ENCODE peak calls at places on chromosomes 1 and 21, in seven cellular contexts. Z is cardiac muscle cell, P is left ventricle myocardium inferior, X is SK-N-SH, S is RWPE2, R is IMR-90, E is fibroblast of lung. U is an unnamed sample. For H3K4me1, the result is how much of the 10 kb centered on the place peaks cover.

GRCh38 chr21:24829397-24829796 is 777.9 kb downstream of the MRPL39 start:
- DNase-seq in R (no peak), X (peak), P (no peak), S (no peak), E (no peak), Z (no peak), U (no peak)

GRCh38 chr1:221611930-221612777 is 129.7 kb downstream of the DUSP10 start:
- DNase-seq in R (peak), P (peak), X (peak), E (peak), S (no peak), Z (peak), U (no peak)

GRCh38 chr1:163069142-163069541 is at the start of gene RGS4:
- DNase-seq in R (peak), Z (peak), E (peak), P (peak), S (no peak), X (peak), U (no peak)

GRCh38 chr1:41616563-41616962 is 132.1 kb upstream of the EDN2 start:
- DNase-seq in X (no peak), P (no peak), E (no peak), Z (no peak), R (no peak), S (no peak), U (no peak)

GRCh38 chr1:213008564-213008963 is 7.1 kb downstream of the ANGEL2 start:
- DNase-seq in Z (no peak), R (no peak), S (no peak), E (no peak), P (no peak), X (no peak), U (no peak)

GRCh38 chr21:17802568-17802967 is 16.6 kb downstream of the C21orf91 start:
- DNase-seq in R (peak), X (no peak), Z (peak), P (no peak), E (peak), S (no peak), U (no peak)

GRCh38 chr1:38613996-38614395 is 245.6 kb downstream of the RRAGC start:
- DNase-seq in E (no peak), Z (peak), X (no peak), S (no peak), P (peak), R (no peak), U (no peak)

GRCh38 chr1:22289251-22289995 is 146.5 kb upstream of the WNT4 start:
- DNase-seq in S (no peak), R (no peak), X (peak), P (no peak), Z (peak), E (no peak), U (no peak)

GRCh38 chr1:153922076-153922837 is 515 bp downstream of the GATAD2B start:
- DNase-seq in E (no peak), S (no peak), X (peak), R (no peak), Z (no peak), P (peak), U (no peak)

GRCh38 chr1:172265905-172266304 is 154.6 kb upstream of the C1orf105 start:
- DNase-seq in E (no peak), Z (no peak), S (no peak), R (no peak), X (no peak), P (no peak), U (no peak)

GRCh38 chr1:1367238-1367796 is 7.7 kb downstream of the AURKAIP1 start:
- DNase-seq in P (no peak), S (no peak), E (no peak), X (no peak), R (no peak), Z (no peak), U (no peak)

GRCh38 chr1:19877821-19878636 is 4.2 kb upstream of the OTUD3 start:
- DNase-seq in E (no peak), Z (no peak), X (no peak), R (no peak), S (no peak), P (no peak), U (peak)

GRCh38 chr1:228810855-228811654 is 75.8 kb downstream of the RHOU start:
- DNase-seq in R (no peak), Z (no peak), X (no peak), S (no peak), E (no peak), P (no peak), U (no peak)

GRCh38 chr1:160646711-160647328 is at the start of gene SLAMF1:
- DNase-seq in S (no peak), P (no peak), Z (no peak), R (no peak), X (no peak), E (no peak), U (no peak)

GRCh38 chr1:6235302-6235680 is 473 bp downstream of the ICMT start:
- DNase-seq in P (no peak), E (no peak), R (no peak), Z (no peak), X (no peak), S (no peak), U (no peak)

GRCh38 chr1:114026797-114027196 is 47.5 kb downstream of the OLFML3 start:
- DNase-seq in Z (no peak), E (no peak), R (peak), X (no peak), P (no peak), S (no peak), U (no peak)

GRCh38 chr1:233253231-233254038 is 42.1 kb downstream of the PCNX2 start:
- DNase-seq in P (no peak), Z (peak), E (no peak), S (no peak), R (no peak), X (no peak), U (no peak)

GRCh38 chr1:33298623-33299277 is 22.1 kb downstream of the A3GALT2 start:
- DNase-seq in X (peak), P (peak), S (peak), R (peak), Z (peak), E (peak), U (no peak)

GRCh38 chr1:51139474-51139873 is 37.4 kb downstream of the C1orf185 start:
- DNase-seq in P (no peak), X (no peak), E (no peak), Z (peak), S (no peak), R (no peak), U (no peak)

GRCh38 chr1:7509593-7509992 is 261.5 kb upstream of the VAMP3 start:
- DNase-seq in E (no peak), Z (no peak), S (no peak), X (no peak), P (no peak), R (no peak), U (no peak)

GRCh38 chr1:156524481-156524869 is 23.9 kb upstream of the MEF2D start:
- DNase-seq in Z (no peak), R (no peak), X (no peak), S (no peak), P (no peak), E (no peak), U (no peak)

GRCh38 chr1:235941852-235942624 is 75.3 kb upstream of the LYST start:
- DNase-seq in S (no peak), P (no peak), X (no peak), Z (peak), R (no peak), E (no peak), U (no peak)

GRCh38 chr1:8127201-8127641 is 101.1 kb upstream of the ERRFI1 start:
- DNase-seq in E (no peak), Z (peak), R (peak), X (no peak), S (no peak), P (no peak), U (no peak)

GRCh38 chr1:18108313-18109057 is 887 bp downstream of the IGSF21 start:
- DNase-seq in R (no peak), P (no peak), E (no peak), S (no peak), Z (no peak), X (peak), U (no peak)

GRCh38 chr1:247613405-247613804 is 8.0 kb downstream of the OR2G3 start:
- DNase-seq in Z (no peak), X (no peak), E (no peak), P (no peak), R (no peak), S (no peak), U (no peak)

GRCh38 chr1:9822897-9823692 is 670 bp downstream of the CLSTN1 start:
- DNase-seq in X (no peak), S (peak), R (peak), Z (peak), E (peak), P (peak), U (no peak)

GRCh38 chr1:9181990-9182783 is 52.4 kb upstream of the H6PD start:
- DNase-seq in P (peak), Z (peak), S (no peak), R (no peak), X (peak), E (no peak), U (peak)

GRCh38 chr1:181318022-181318857 is 165.1 kb upstream of the CACNA1E start:
- DNase-seq in P (no peak), Z (peak), S (no peak), X (no peak), R (no peak), E (no peak), U (no peak)

GRCh38 chr21:14527690-14528652 is 18.1 kb downstream of the SAMSN1 start:
- DNase-seq in Z (no peak), X (no peak), S (no peak), E (no peak), R (no peak), P (no peak), U (no peak)

GRCh38 chr1:153140484-153140883 is 10.2 kb downstream of the SPRR2G start:
- DNase-seq in E (no peak), R (no peak), P (no peak), X (no peak), Z (no peak), S (no peak), U (no peak)

GRCh38 chr1:205445653-205445955 is 10.2 kb downstream of the BLACAT1 start:
- DNase-seq in S (no peak), R (no peak), P (no peak), Z (no peak), X (no peak), E (no peak), U (no peak)

GRCh38 chr1:205444931-205445652 is 10.8 kb downstream of the BLACAT1 start:
- DNase-seq in Z (peak), S (no peak), R (no peak), P (no peak), E (peak), X (no peak), U (no peak)

GRCh38 chr1:205442051-205442721 is 13.7 kb downstream of the BLACAT1 start:
- DNase-seq in P (no peak), X (no peak), R (no peak), S (peak), Z (no peak), E (no peak), U (no peak)

GRCh38 chr1:205444300-205444930 is 11.4 kb downstream of the BLACAT1 start:
- DNase-seq in P (no peak), S (no peak), Z (peak), E (peak), X (no peak), R (no peak), U (no peak)

GRCh38 chr1:205443585-205444299 is 12.1 kb downstream of the BLACAT1 start:
- DNase-seq in Z (no peak), P (no peak), E (no peak), R (no peak), S (no peak), X (no peak), U (no peak)
- H3K4me1 ChIP-seq in Z (under half), P (half or more), E (under half), R (under half), S (half or more), X (under half), U (half or more)

DNA sequence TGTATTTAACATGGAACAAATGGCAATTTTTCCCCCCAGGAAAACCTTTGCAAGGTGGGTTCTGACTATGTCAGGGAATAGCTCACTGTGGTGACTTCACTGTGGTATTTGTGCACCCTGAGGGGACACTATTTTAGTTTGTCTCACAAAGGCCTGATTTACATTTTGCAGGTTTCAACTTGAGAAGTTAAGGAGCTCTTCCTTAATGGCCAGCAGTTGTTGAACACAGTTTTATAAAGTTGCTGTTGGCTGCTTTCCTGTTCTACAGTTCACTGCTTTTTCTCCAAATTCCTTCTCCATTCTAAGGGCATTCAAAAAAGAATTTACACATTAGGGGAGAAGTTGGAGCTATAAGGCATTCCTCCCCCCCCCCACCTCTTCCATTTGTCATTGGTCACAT is 4.6 kb downstream of the LAMC1 start:
- DNase-seq in P (no peak), R (no peak), X (no peak), Z (no peak), S (no peak), E (peak), U (no peak)
- H3K4me1 ChIP-seq in P (half or more), R (under half), X (under half), Z (under half), S (half or more), E (under half), U (under half)

GRCh38 chr21:45769239-45769758 is 125.8 kb downstream of the PCBP3 start:
- DNase-seq in X (no peak), R (no peak), S (no peak), E (no peak), P (no peak), Z (no peak), U (no peak)

GRCh38 chr21:45768741-45769049 is 125.2 kb downstream of the PCBP3 start:
- DNase-seq in P (no peak), R (no peak), Z (no peak), E (no peak), S (no peak), X (peak), U (no peak)

GRCh38 chr21:45772180-45772579 is 128.7 kb downstream of the PCBP3 start:
- DNase-seq in Z (no peak), R (no peak), S (no peak), E (no peak), P (no peak), X (no peak), U (no peak)

GRCh38 chr21:45768011-45768740 is 124.7 kb downstream of the PCBP3 start:
- DNase-seq in R (peak), E (peak), X (no peak), S (no peak), Z (peak), P (no peak), U (no peak)

DNA sequence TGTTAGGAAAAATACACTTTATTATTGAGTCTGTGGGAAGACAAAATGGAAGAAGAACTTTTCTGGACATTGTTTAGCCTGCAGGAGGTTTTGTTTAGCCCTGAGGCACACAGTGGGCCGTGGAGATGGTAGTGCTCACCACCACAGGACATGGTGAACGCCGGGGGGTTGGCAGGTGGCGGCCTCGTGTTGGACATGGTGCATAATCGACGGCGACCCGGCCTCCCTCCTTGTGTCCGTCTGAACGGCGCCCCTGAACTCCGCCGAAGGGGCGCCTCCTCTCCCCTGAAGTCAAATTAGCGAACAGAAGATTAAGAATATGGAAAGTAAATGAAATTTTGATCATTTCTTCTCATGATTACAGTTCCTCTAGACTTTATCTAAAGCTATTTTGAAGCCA is 126.4 kb downstream of the PCBP3 start:
- DNase-seq in E (no peak), X (no peak), R (no peak), Z (no peak), S (no peak), P (no peak), U (no peak)
- H3K4me1 ChIP-seq in E (under half), X (under half), R (under half), Z (under half), S (under half), P (under half), U (under half)

GRCh38 chr21:34621434-34622000 is 6.6 kb upstream of the RCAN1 start:
- DNase-seq in X (no peak), P (no peak), Z (no peak), E (no peak), S (no peak), R (no peak), U (no peak)
- H3K4me1 ChIP-seq in X (under half), P (under half), Z (under half), E (under half), S (under half), R (under half), U (under half)

GRCh38 chr1:112312315-112312714 is 83.7 kb upstream of the CTTNBP2NL start:
- DNase-seq in R (no peak), Z (no peak), S (no peak), P (no peak), E (no peak), X (no peak), U (no peak)
- H3K4me1 ChIP-seq in R (under half), Z (under half), S (under half), P (under half), E (under half), X (under half), U (under half)

GRCh38 chr1:206612129-206612876 is at the start of gene EIF2D:
- DNase-seq in E (peak), P (peak), S (peak), Z (peak), R (peak), X (peak), U (no peak)
- H3K4me1 ChIP-seq in E (under half), P (under half), S (under half), Z (under half), R (under half), X (under half), U (under half)

DNA sequence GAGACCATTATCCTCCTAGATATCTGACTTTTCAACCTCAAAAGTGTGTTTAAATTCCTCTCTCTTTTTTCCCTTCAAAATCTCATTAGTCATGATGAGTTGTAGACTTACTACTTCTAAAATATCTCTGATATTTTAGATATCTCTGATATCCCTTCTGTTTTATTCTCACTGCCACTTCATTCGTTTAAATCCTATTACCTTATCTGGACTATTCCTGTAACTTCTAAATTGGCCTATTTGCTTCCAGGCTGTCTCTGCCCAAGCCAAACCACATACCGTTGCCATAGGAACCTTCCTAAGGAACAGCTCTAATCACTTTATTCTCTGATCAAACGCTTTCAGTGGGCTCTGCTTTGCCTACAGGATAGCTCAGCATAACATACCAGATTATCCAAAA is 333.1 kb upstream of the CHRM3 start:
- DNase-seq in P (no peak), X (peak), S (no peak), R (no peak), Z (no peak), E (peak), U (no peak)
- H3K4me1 ChIP-seq in P (under half), X (under half), S (under half), R (under half), Z (under half), E (under half), U (under half)

GRCh38 chr1:193927550-193927949 is 741.1 kb upstream of the B3GALT2 start:
- DNase-seq in S (no peak), P (no peak), X (no peak), R (no peak), Z (no peak), E (no peak), U (no peak)

GRCh38 chr1:193926956-193927355 is 740.5 kb upstream of the B3GALT2 start:
- DNase-seq in R (no peak), E (no peak), Z (no peak), P (peak), X (no peak), S (no peak), U (no peak)
- H3K4me1 ChIP-seq in R (under half), E (under half), Z (under half), P (under half), X (under half), S (under half), U (under half)

U was measured in keratinocyte.